ENCODE peak calls at places on chromosomes 4 and X, in six cellular contexts. One of them, this sample, is unnamed.

GRCh38 chr4:124334119-124334518 is 378.4 kb downstream of the ANKRD50 start:
- DNase-seq in SW 1271: peak; percentile 66
- DNase-seq in activated CD4-positive, CD25-positive, alpha-beta regulatory T cell treated with anti-CD3 and anti-CD28 coated beads, Interleukin-2, amount 50 U/mL, for 72 hours: no peak
- DNase-seq in lower lobe of right lung: no peak
- DNase-seq in fibroblast of the conjunctiva: peak; percentile 79
- DNase-seq in SW480: peak; percentile 55
- DNase-seq in this sample: no peak

GRCh38 chr4:38623260-38623659 is 40.7 kb upstream of the KLF3 start:
- DNase-seq in fibroblast of the conjunctiva: no peak
- DNase-seq in SW480: no peak
- DNase-seq in lower lobe of right lung: no peak
- DNase-seq in SW 1271: no peak
- DNase-seq in activated CD4-positive, CD25-positive, alpha-beta regulatory T cell treated with anti-CD3 and anti-CD28 coated beads, Interleukin-2, amount 50 U/mL, for 72 hours: no peak
- DNase-seq in this sample: no peak

GRCh38 chr4:146029147-146029546 is 90.5 kb upstream of the ZNF827 start:
- DNase-seq in lower lobe of right lung: no peak
- DNase-seq in SW 1271: no peak
- DNase-seq in activated CD4-positive, CD25-positive, alpha-beta regulatory T cell treated with anti-CD3 and anti-CD28 coated beads, Interleukin-2, amount 50 U/mL, for 72 hours: no peak
- DNase-seq in SW480: no peak
- DNase-seq in fibroblast of the conjunctiva: no peak
- DNase-seq in this sample: no peak

GRCh38 chrX:15761564-15762191 is 23.6 kb downstream of the CA5B start:
- DNase-seq in fibroblast of the conjunctiva: no peak
- DNase-seq in SW 1271: no peak
- DNase-seq in SW480: peak; percentile 16
- DNase-seq in lower lobe of right lung: no peak
- DNase-seq in activated CD4-positive, CD25-positive, alpha-beta regulatory T cell treated with anti-CD3 and anti-CD28 coated beads, Interleukin-2, amount 50 U/mL, for 72 hours: no peak
- DNase-seq in this sample: no peak

GRCh38 chrX:101081257-101081656 is 2.6 kb downstream of the TMEM35A start:
- DNase-seq in SW 1271: no peak
- DNase-seq in fibroblast of the conjunctiva: no peak
- DNase-seq in lower lobe of right lung: no peak
- DNase-seq in activated CD4-positive, CD25-positive, alpha-beta regulatory T cell treated with anti-CD3 and anti-CD28 coated beads, Interleukin-2, amount 50 U/mL, for 72 hours: no peak
- DNase-seq in SW480: no peak
- DNase-seq in this sample: no peak

GRCh38 chrX:21479695-21480280 is 105.6 kb downstream of the CNKSR2 start:
- DNase-seq in lower lobe of right lung: no peak
- DNase-seq in fibroblast of the conjunctiva: peak; percentile 43
- DNase-seq in activated CD4-positive, CD25-positive, alpha-beta regulatory T cell treated with anti-CD3 and anti-CD28 coated beads, Interleukin-2, amount 50 U/mL, for 72 hours: no peak
- DNase-seq in SW480: peak; percentile 46
- DNase-seq in SW 1271: peak; percentile 26
- DNase-seq in this sample: peak; percentile 51

GRCh38 chr4:1842993-1843448 is 12.9 kb downstream of the LETM1 start:
- DNase-seq in SW480: no peak
- DNase-seq in lower lobe of right lung: no peak
- DNase-seq in SW 1271: no peak
- DNase-seq in fibroblast of the conjunctiva: peak; percentile 64
- DNase-seq in activated CD4-positive, CD25-positive, alpha-beta regulatory T cell treated with anti-CD3 and anti-CD28 coated beads, Interleukin-2, amount 50 U/mL, for 72 hours: no peak
- DNase-seq in this sample: no peak

GRCh38 chr4:126947536-126947935 is 685.2 kb upstream of the INTU start:
- DNase-seq in fibroblast of the conjunctiva: no peak
- DNase-seq in activated CD4-positive, CD25-positive, alpha-beta regulatory T cell treated with anti-CD3 and anti-CD28 coated beads, Interleukin-2, amount 50 U/mL, for 72 hours: no peak
- DNase-seq in SW 1271: no peak
- DNase-seq in SW480: no peak
- DNase-seq in lower lobe of right lung: no peak
- DNase-seq in this sample: no peak

GRCh38 chr4:138161351-138161750 is 80.8 kb downstream of the SLC7A11 start:
- DNase-seq in lower lobe of right lung: no peak
- DNase-seq in activated CD4-positive, CD25-positive, alpha-beta regulatory T cell treated with anti-CD3 and anti-CD28 coated beads, Interleukin-2, amount 50 U/mL, for 72 hours: no peak
- DNase-seq in SW 1271: no peak
- DNase-seq in fibroblast of the conjunctiva: no peak
- DNase-seq in SW480: no peak
- DNase-seq in this sample: no peak

GRCh38 chrX:85309717-85310116 is 65.9 kb downstream of the ZNF711 start:
- DNase-seq in activated CD4-positive, CD25-positive, alpha-beta regulatory T cell treated with anti-CD3 and anti-CD28 coated beads, Interleukin-2, amount 50 U/mL, for 72 hours: no peak
- DNase-seq in lower lobe of right lung: no peak
- DNase-seq in SW480: no peak
- DNase-seq in SW 1271: no peak
- DNase-seq in fibroblast of the conjunctiva: no peak
- DNase-seq in this sample: no peak

This sample was measured in islet precursor cell.